ENCODE peak calls at places on chromosome 1, in ten cellular contexts. Q, F, O, Y, A, M, R, X, Z and N are unnamed samples.
A peak's percentile ranks its signal among the peaks of the same experiment; 100 is the strongest.

GRCh38 chr1:178706467-178706866 is 18.6 kb upstream of the RALGPS2 start:
- DNase-seq in Q (peak; percentile 34), F (no peak), O (no peak), Y (no peak), A (no peak), M (no peak), R (no peak), X (no peak), Z (no peak), N (no peak)

GRCh38 chr1:151635479-151636072 is 23.7 kb downstream of the SNX27 start:
- DNase-seq in Q (no peak), F (no peak), O (no peak), Y (no peak), A (no peak), M (no peak), R (no peak), X (no peak), Z (no peak), N (no peak)

GRCh38 chr1:14757260-14757625 is 158.8 kb downstream of the KAZN start:
- DNase-seq in Q (no peak), F (no peak), O (no peak), Y (no peak), A (no peak), M (no peak), R (no peak), X (no peak), Z (no peak), N (no peak)

GRCh38 chr1:161983725-161984124 is 39.9 kb downstream of the OLFML2B start:
- DNase-seq in Q (no peak), F (no peak), O (no peak), Y (no peak), A (no peak), M (no peak), R (no peak), X (no peak), Z (no peak), N (no peak)

GRCh38 chr1:229661022-229661877 is 35.2 kb downstream of the URB2 start:
- DNase-seq in Q (peak; percentile 74), F (peak; percentile 93), O (peak; percentile 60), Y (peak; percentile 92), A (peak; percentile 80), M (peak; percentile 32), R (peak; percentile 85), X (peak; percentile 96), Z (peak; percentile 52), N (peak; percentile 89)

GRCh38 chr1:54950361-54951163 is 29.9 kb upstream of the TMEM61 start:
- DNase-seq in Q (peak; percentile 41), F (peak; percentile 84), O (peak; percentile 54), Y (peak; percentile 90), A (peak; percentile 76), M (peak; percentile 84), R (peak; percentile 80), X (peak; percentile 93), Z (peak; percentile 27), N (peak; percentile 67)

GRCh38 chr1:158458263-158458662 is 3.4 kb upstream of the OR10K1 start:
- DNase-seq in Q (no peak), F (no peak), O (no peak), Y (no peak), A (no peak), M (no peak), R (no peak), X (no peak), Z (no peak), N (no peak)

GRCh38 chr1:15975358-15975804 is 520 bp downstream of the ZBTB17 start:
- DNase-seq in Q (no peak), F (peak; percentile 89), O (no peak), Y (peak; percentile 80), A (no peak), M (peak; percentile 53), R (peak; percentile 62), X (peak; percentile 80), Z (peak; percentile 73), N (peak; percentile 83)

GRCh38 chr1:65195495-65196417 is 47.8 kb downstream of the AK4 start:
- DNase-seq in Q (no peak), F (no peak), O (no peak), Y (no peak), A (no peak), M (no peak), R (no peak), X (no peak), Z (no peak), N (no peak)

GRCh38 chr1:25232027-25232865 is at the start of gene SYF2:
- DNase-seq in Q (peak; percentile 94), F (peak; percentile 96), O (peak; percentile 93), Y (peak; percentile 97), A (peak; percentile 80), M (peak; percentile 93), R (peak; percentile 92), X (peak; percentile 93), Z (peak; percentile 82), N (peak; percentile 94)

GRCh38 chr1:114122891-114123621 is 30.6 kb downstream of the SYT6 start:
- DNase-seq in Q (no peak), F (no peak), O (no peak), Y (no peak), A (no peak), M (no peak), R (no peak), X (no peak), Z (no peak), N (no peak)

GRCh38 chr1:16122916-16123315 is 33.0 kb downstream of the EPHA2 start:
- DNase-seq in Q (peak; percentile 88), F (peak; percentile 77), O (peak; percentile 15), Y (no peak), A (no peak), M (no peak), R (no peak), X (no peak), Z (peak; percentile 38), N (peak; percentile 92)

GRCh38 chr1:232421143-232421796 is 208.7 kb downstream of the SIPA1L2 start:
- DNase-seq in Q (no peak), F (no peak), O (no peak), Y (no peak), A (no peak), M (no peak), R (no peak), X (no peak), Z (no peak), N (no peak)

GRCh38 chr1:153401461-153401860 is 10.6 kb upstream of the S100A8 start:
- DNase-seq in Q (no peak), F (no peak), O (no peak), Y (no peak), A (no peak), M (no peak), R (no peak), X (peak; percentile 19), Z (no peak), N (no peak)

GRCh38 chr1:153397056-153397923 is 6.4 kb upstream of the S100A8 start:
- DNase-seq in Q (no peak), F (no peak), O (no peak), Y (no peak), A (no peak), M (no peak), R (no peak), X (peak; percentile 28), Z (no peak), N (no peak)

GRCh38 chr1:153400244-153400643 is 9.4 kb upstream of the S100A8 start:
- DNase-seq in Q (no peak), F (no peak), O (no peak), Y (no peak), A (no peak), M (no peak), R (no peak), X (peak; percentile 49), Z (no peak), N (no peak)

GRCh38 chr1:153397924-153398651 is 7.2 kb upstream of the S100A8 start:
- DNase-seq in Q (no peak), F (no peak), O (no peak), Y (no peak), A (no peak), M (no peak), R (no peak), X (peak; percentile 32), Z (no peak), N (no peak)

GRCh38 chr1:153399401-153400055 is 8.7 kb upstream of the S100A8 start:
- DNase-seq in Q (no peak), F (no peak), O (no peak), Y (no peak), A (no peak), M (no peak), R (no peak), X (peak; percentile 35), Z (no peak), N (no peak)
- H3K27me3 ChIP-seq in Q (no peaks in the 10 kb centered on the region), F (no peaks in the 10 kb centered on the region), O (no peaks in the 10 kb centered on the region), Y (no peaks in the 10 kb centered on the region), A (no peaks in the 10 kb centered on the region), M (peaks cover 2% of the 10 kb centered on the region), R (no peaks in the 10 kb centered on the region), X (peaks cover 6% of the 10 kb centered on the region), Z (no peaks in the 10 kb centered on the region), N (no peaks in the 10 kb centered on the region)

GRCh38 chr1:224637510-224637909 is 21.4 kb downstream of the CNIH3 start:
- DNase-seq in Q (no peak), F (no peak), O (no peak), Y (no peak), A (no peak), M (no peak), R (no peak), X (no peak), Z (no peak), N (no peak)
- H3K4me1 ChIP-seq in Q (no peaks in the 10 kb centered on the region), F (no peaks in the 10 kb centered on the region), O (peaks cover 11% of the 10 kb centered on the region), Y (no peaks in the 10 kb centered on the region), A (no peaks in the 10 kb centered on the region), M (no peaks in the 10 kb centered on the region), R (no peaks in the 10 kb centered on the region), X (no peaks in the 10 kb centered on the region), Z (no peaks in the 10 kb centered on the region), N (no peaks in the 10 kb centered on the region)

GRCh38 chr1:57367945-57368344 is 55.9 kb downstream of the DAB1 start:
- DNase-seq in Q (no peak), F (peak; percentile 47), O (no peak), Y (no peak), A (no peak), M (peak; percentile 40), R (no peak), X (no peak), Z (no peak), N (no peak)

GRCh38 chr1:57369889-57370288 is 54.0 kb downstream of the DAB1 start:
- DNase-seq in Q (no peak), F (no peak), O (no peak), Y (no peak), A (no peak), M (no peak), R (no peak), X (no peak), Z (no peak), N (no peak)
- H3K27me3 ChIP-seq in Q (no peaks in the 10 kb centered on the region), F (no peaks in the 10 kb centered on the region), O (no peaks in the 10 kb centered on the region), Y (no peaks in the 10 kb centered on the region), A (no peaks in the 10 kb centered on the region), M (no peaks in the 10 kb centered on the region), R (no peaks in the 10 kb centered on the region), X (no peaks in the 10 kb centered on the region), Z (no peaks in the 10 kb centered on the region), N (no peaks in the 10 kb centered on the region)

GRCh38 chr1:12060500-12060899 is 2.6 kb upstream of the TNFRSF8 start:
- DNase-seq in Q (no peak), F (no peak), O (no peak), Y (no peak), A (no peak), M (no peak), R (no peak), X (no peak), Z (no peak), N (no peak)
- H3K4me1 ChIP-seq in Q (peaks cover 11% of the 10 kb centered on the region), F (no peaks in the 10 kb centered on the region), O (peaks cover 25% of the 10 kb centered on the region), Y (peaks cover 12% of the 10 kb centered on the region), A (peaks cover 7% of the 10 kb centered on the region), M (no peaks in the 10 kb centered on the region), R (no peaks in the 10 kb centered on the region), X (peaks cover 8% of the 10 kb centered on the region), Z (peaks cover 21% of the 10 kb centered on the region), N (peaks cover 10% of the 10 kb centered on the region)

GRCh38 chr1:217088521-217089221 is 365.4 kb upstream of the ESRRG start:
- DNase-seq in Q (no peak), F (no peak), O (no peak), Y (no peak), A (no peak), M (no peak), R (no peak), X (peak; percentile 54), Z (no peak), N (no peak)
- H3K27me3 ChIP-seq in Q (no peaks in the 10 kb centered on the region), F (no peaks in the 10 kb centered on the region), O (no peaks in the 10 kb centered on the region), Y (no peaks in the 10 kb centered on the region), A (no peaks in the 10 kb centered on the region), M (peaks cover 1% of the 10 kb centered on the region), R (peaks cover 3% of the 10 kb centered on the region), X (peaks cover 20% of the 10 kb centered on the region), Z (no peaks in the 10 kb centered on the region), N (peaks cover 17% of the 10 kb centered on the region)